ENCODE peak calls at places on chromosomes 7 and 10, in five cellular contexts. N, A, M, G and H are unnamed samples.

GRCh38 chr7:5685192-5685591 is 96.3 kb downstream of the RNF216 start:
- DNase-seq in N (no peak), A (no peak), M (peak; percentile 61), G (no peak), H (no peak)

GRCh38 chr10:1737222-1738061 is at the start of gene ADARB2:
- DNase-seq in N (no peak), A (peak; percentile 20), M (no peak), G (no peak), H (no peak)

GRCh38 chr10:33460461-33461294 is 126.2 kb upstream of the NRP1 start:
- DNase-seq in N (peak; percentile 70), A (no peak), M (peak; percentile 78), G (peak; percentile 67), H (peak; percentile 68)

GRCh38 chr10:30510184-30510931 is 76.4 kb downstream of the MAP3K8 start:
- DNase-seq in N (peak; percentile 78), A (no peak), M (peak; percentile 75), G (no peak), H (no peak)

GRCh38 chr7:81604075-81604807 is 165.6 kb downstream of the HGF start:
- DNase-seq in N (no peak), A (no peak), M (no peak), G (no peak), H (no peak)

GRCh38 chr10:109861051-109861450 is 62.3 kb downstream of the XPNPEP1 start:
- DNase-seq in N (no peak), A (peak; percentile 30), M (no peak), G (no peak), H (no peak)

GRCh38 chr7:48084727-48085432 is 4.2 kb upstream of the UPP1 start:
- DNase-seq in N (peak; percentile 68), A (peak; percentile 87), M (peak; percentile 89), G (peak; percentile 54), H (peak; percentile 91)

GRCh38 chr7:151893405-151893923 is 16.5 kb upstream of the PRKAG2 start:
- DNase-seq in N (no peak), A (no peak), M (peak; percentile 27), G (no peak), H (no peak)

GRCh38 chr10:81963606-81964005 is 88.6 kb downstream of the NRG3 start:
- DNase-seq in N (no peak), A (no peak), M (no peak), G (no peak), H (no peak)

GRCh38 chr7:35003679-35004278 is 33.5 kb downstream of the DPY19L1 start:
- DNase-seq in N (no peak), A (peak; percentile 98), M (peak; percentile 65), G (no peak), H (no peak)

GRCh38 chr10:88620441-88620840 is 33.9 kb downstream of the LIPJ start:
- DNase-seq in N (no peak), A (no peak), M (no peak), G (no peak), H (no peak)

GRCh38 chr7:366171-366916 is 76.4 kb downstream of the FOXL3 start:
- DNase-seq in N (peak; percentile 6), A (no peak), M (peak; percentile 52), G (no peak), H (no peak)

GRCh38 chr10:93495654-93496321 is 624 bp upstream of the CEP55 start:
- DNase-seq in N (peak; percentile 59), A (peak; percentile 54), M (no peak), G (no peak), H (no peak)

GRCh38 chr10:154348-154747 is 19.1 kb downstream of the ZMYND11 start:
- DNase-seq in N (no peak), A (no peak), M (no peak), G (no peak), H (no peak)

GRCh38 chr10:18635995-18636394 is 15.4 kb downstream of the NSUN6 start:
- DNase-seq in N (no peak), A (peak; percentile 84), M (no peak), G (no peak), H (no peak)

GRCh38 chr7:155998766-155999630 is 186.7 kb upstream of the SHH start:
- DNase-seq in N (no peak), A (no peak), M (no peak), G (no peak), H (peak; percentile 38)

GRCh38 chr7:64521409-64521984 is 41.4 kb downstream of the ZNF680 start:
- DNase-seq in N (no peak), A (no peak), M (no peak), G (no peak), H (no peak)

GRCh38 chr7:64515330-64515729 is 47.5 kb downstream of the ZNF680 start:
- DNase-seq in N (no peak), A (no peak), M (no peak), G (no peak), H (no peak)

GRCh38 chr7:64516451-64516850 is 46.4 kb downstream of the ZNF680 start:
- DNase-seq in N (no peak), A (no peak), M (no peak), G (no peak), H (no peak)

DNA sequence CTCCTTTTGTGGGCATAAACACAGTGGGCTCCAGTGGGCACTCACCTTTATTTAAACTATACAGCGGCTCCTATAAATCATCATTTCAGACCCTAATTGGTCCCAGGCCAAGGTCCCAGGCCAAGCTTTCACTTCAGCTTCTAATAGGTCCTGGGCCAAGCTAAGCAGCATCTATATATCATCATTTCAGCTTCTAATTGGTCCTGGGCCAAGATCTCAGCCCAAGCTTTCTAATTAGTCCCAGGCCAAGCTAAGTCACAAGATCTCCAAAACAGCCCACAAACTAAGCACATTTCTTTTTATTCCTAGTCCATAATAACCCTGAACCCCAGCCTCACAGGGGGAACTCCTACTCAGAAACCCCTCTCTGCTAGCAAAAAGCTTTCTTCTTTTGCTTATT is 47.1 kb downstream of the ZNF680 start:
- DNase-seq in N (no peak), A (no peak), M (no peak), G (no peak), H (no peak)
- H3K9me3 ChIP-seq in N (peaks cover 59% of the 10 kb centered on the region), A (no peaks in the 10 kb centered on the region), M (peaks cover under 1% of the 10 kb centered on the region), G (peaks cover 70% of the 10 kb centered on the region), H (peaks cover 6% of the 10 kb centered on the region)

DNA sequence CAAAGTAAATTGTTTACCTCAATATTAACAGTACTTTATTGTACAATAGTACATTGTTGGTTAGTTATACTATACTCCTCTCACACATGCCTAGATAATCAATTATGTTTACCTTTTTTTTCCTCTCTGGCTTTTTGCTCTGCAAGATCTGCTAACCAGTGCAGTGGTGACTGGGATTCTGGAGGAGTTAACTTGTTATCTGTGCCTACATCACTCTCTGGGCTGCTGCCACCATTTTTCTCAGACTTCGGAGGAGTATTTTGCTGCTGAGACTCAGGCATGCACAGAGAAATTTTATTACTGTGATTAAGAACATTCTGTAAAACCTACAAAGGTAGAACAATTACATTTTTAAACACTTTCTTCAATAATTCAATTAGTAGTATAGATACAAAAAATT is 59.7 kb downstream of the NRBF2 start:
- DNase-seq in N (no peak), A (no peak), M (no peak), G (no peak), H (no peak)
- H3K36me3 ChIP-seq in N (peaks cover 99% of the 10 kb centered on the region), A (peaks cover 31% of the 10 kb centered on the region), M (peaks cover 26% of the 10 kb centered on the region), G (peaks cover 92% of the 10 kb centered on the region), H (peaks cover 87% of the 10 kb centered on the region)

DNA sequence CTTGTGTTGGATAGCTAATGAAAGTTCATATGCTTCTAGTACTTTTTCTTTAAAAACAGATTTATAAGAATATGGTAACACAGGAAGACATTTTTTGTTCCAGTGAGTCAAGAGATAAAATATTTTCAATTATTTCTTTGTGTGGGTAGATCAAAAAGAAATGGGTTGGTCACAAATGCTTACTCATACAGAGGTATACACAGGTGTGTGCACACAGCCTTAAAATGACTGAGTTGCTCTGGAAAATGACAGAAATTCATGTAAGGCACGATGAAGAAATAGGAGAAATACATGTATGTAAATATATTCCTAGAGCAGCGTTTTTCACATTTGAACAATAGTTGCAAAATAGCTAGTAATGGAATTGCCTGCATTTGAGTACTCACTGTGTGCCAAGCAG is 66.0 kb downstream of the ST7 start:
- DNase-seq in N (no peak), A (no peak), M (no peak), G (no peak), H (no peak)
- H3K4me3 ChIP-seq in N (no peak overlapping the region), A (no peak overlapping the region), M (no peak overlapping the region), G (no peak overlapping the region), H (no peak overlapping the region)

GRCh38 chr10:5034588-5034987 is 30.9 kb upstream of the AKR1C2 start:
- DNase-seq in N (no peak), A (no peak), M (no peak), G (no peak), H (no peak)

GRCh38 chr10:5035356-5035755 is 31.7 kb upstream of the AKR1C2 start:
- DNase-seq in N (no peak), A (no peak), M (no peak), G (no peak), H (no peak)

GRCh38 chr10:5030989-5031388 is 27.3 kb upstream of the AKR1C2 start:
- DNase-seq in N (no peak), A (no peak), M (no peak), G (no peak), H (no peak)

GRCh38 chr10:5036511-5036910 is 32.9 kb upstream of the AKR1C2 start:
- DNase-seq in N (no peak), A (peak; percentile 58), M (no peak), G (no peak), H (no peak)

DNA sequence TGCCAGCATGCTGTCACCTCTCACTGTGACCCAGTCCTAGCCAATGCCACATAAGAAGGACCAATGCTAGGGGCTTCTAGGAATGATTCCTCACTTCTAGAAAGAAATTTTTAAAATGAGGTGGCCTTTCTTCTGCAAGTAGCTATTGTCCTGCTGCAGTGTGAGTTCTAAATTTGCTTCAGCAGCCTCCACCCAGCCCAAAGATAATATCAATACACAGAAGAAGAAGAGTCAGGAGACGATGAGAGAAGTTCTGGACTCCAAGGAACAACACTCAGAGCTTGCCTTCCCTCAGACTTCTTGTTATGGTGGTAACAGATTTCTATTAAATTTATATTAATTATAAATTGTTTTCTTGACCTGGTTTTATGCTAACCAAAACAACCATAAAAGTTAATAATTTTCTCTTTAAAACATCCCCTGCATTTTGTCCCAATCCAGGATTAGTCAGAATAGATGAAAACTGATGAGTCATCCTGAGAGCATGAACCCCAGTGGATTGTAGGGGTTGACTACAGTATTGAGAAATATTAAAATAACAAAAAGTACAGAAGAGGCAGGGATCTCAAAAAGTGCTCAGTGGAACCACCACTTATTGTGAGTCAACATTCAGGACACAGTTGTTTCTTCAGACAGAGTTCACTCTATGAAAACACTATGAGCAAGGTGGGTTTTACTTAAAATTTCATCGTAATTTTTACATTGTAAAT is 29.6 kb upstream of the AKR1C2 start:
- DNase-seq in N (no peak), A (no peak), M (no peak), G (no peak), H (no peak)
- H3K9me3 ChIP-seq in N (peaks cover 24% of the 10 kb centered on the region), A (no peaks in the 10 kb centered on the region), M (no peaks in the 10 kb centered on the region), G (peaks cover 68% of the 10 kb centered on the region), H (peaks cover 51% of the 10 kb centered on the region)

GRCh38 chr7:148791506-148791905 is 92.6 kb downstream of the EZH2 start:
- DNase-seq in N (no peak), A (no peak), M (no peak), G (no peak), H (no peak)

GRCh38 chr7:148790327-148790726 is 91.6 kb downstream of the CUL1 start:
- DNase-seq in N (no peak), A (no peak), M (no peak), G (no peak), H (no peak)

GRCh38 chr7:148790850-148791249 is 92.1 kb downstream of the CUL1 start:
- DNase-seq in N (no peak), A (no peak), M (no peak), G (no peak), H (no peak)

GRCh38 chr7:148793590-148793989 is 90.5 kb downstream of the EZH2 start:
- DNase-seq in N (no peak), A (no peak), M (no peak), G (no peak), H (no peak)

GRCh38 chr7:148794476-148794875 is 89.6 kb downstream of the EZH2 start:
- DNase-seq in N (no peak), A (no peak), M (no peak), G (no peak), H (no peak)
- H3K36me3 ChIP-seq in N (peaks cover 100% of the 10 kb centered on the region), A (peaks cover 34% of the 10 kb centered on the region), M (peaks cover 87% of the 10 kb centered on the region), G (peaks cover 100% of the 10 kb centered on the region), H (peaks cover 89% of the 10 kb centered on the region)